ENCODE peak calls at places on chromosomes 3 and 15, in nine cellular contexts. F is tibial nerve, W is thyroid gland, A is AG04450, M is body of pancreas, T is breast epithelium, I is GM12878, D is GM23338, U is RWPE2. P is an unnamed sample.

GRCh38 chr3:160707187-160707789 is 30.3 kb downstream of the ARL14 start:
- DNase-seq in W (peak), A (no peak), T (no peak), U (no peak), I (peak), D (peak), F (no peak), M (peak), P (peak)

GRCh38 chr3:168094580-168094876 is 1.2 kb downstream of the GOLIM4 start:
- DNase-seq in T (no peak), D (no peak), M (no peak), F (no peak), I (no peak), U (no peak), A (no peak), W (no peak), P (no peak)

GRCh38 chr3:104906001-104906639 is 460.6 kb upstream of the ALCAM start:
- DNase-seq in W (no peak), D (no peak), M (no peak), T (no peak), A (no peak), F (no peak), I (no peak), U (no peak), P (no peak)

GRCh38 chr3:122299872-122300460 is 25.1 kb upstream of the CSTA start:
- DNase-seq in I (no peak), A (no peak), U (no peak), T (no peak), F (no peak), D (peak), M (peak), W (no peak), P (peak)

GRCh38 chr3:27575509-27575908 is 91.3 kb upstream of the SLC4A7 start:
- DNase-seq in M (no peak), I (no peak), W (no peak), U (no peak), F (no peak), D (no peak), A (no peak), T (no peak), P (no peak)

GRCh38 chr15:55230051-55230670 is 33.4 kb upstream of the RSL24D1 start:
- DNase-seq in W (peak), T (no peak), U (no peak), A (no peak), M (no peak), D (no peak), I (no peak), F (no peak), P (peak)

GRCh38 chr15:45186771-45187577 is 792 bp downstream of the SHF start:
- DNase-seq in U (no peak), M (no peak), T (no peak), A (no peak), F (no peak), W (no peak), I (no peak), D (peak), P (no peak)

GRCh38 chr3:124812291-124813265 is 74.6 kb downstream of the ITGB5 start:
- DNase-seq in D (no peak), A (peak), F (peak), U (no peak), T (no peak), M (peak), I (no peak), W (peak), P (peak)

GRCh38 chr3:12522721-12523120 is 22.6 kb downstream of the MKRN2OS start:
- DNase-seq in M (peak), D (no peak), I (no peak), A (no peak), T (no peak), U (no peak), W (peak), F (no peak), P (peak)

GRCh38 chr15:52163321-52164190 is 27.6 kb downstream of the GNB5 start:
- DNase-seq in U (peak), T (no peak), M (no peak), D (peak), W (no peak), A (no peak), I (no peak), F (no peak), P (no peak)

GRCh38 chr3:16248556-16248955 is 16.2 kb downstream of the DPH3 start:
- DNase-seq in U (no peak), W (no peak), I (no peak), M (no peak), A (no peak), T (no peak), D (no peak), F (no peak), P (no peak)

GRCh38 chr15:54089776-54090175 is 111.5 kb downstream of the UNC13C start:
- DNase-seq in A (no peak), W (no peak), F (no peak), U (no peak), D (no peak), M (no peak), T (no peak), I (no peak), P (no peak)

GRCh38 chr3:154178172-154178571 is 57.0 kb downstream of the ARHGEF26 start:
- DNase-seq in M (no peak), F (no peak), I (no peak), D (no peak), W (no peak), U (no peak), T (no peak), A (no peak), P (peak)

GRCh38 chr3:177679568-177680441 is 482.5 kb upstream of the TBL1XR1 start:
- DNase-seq in W (no peak), U (no peak), A (no peak), T (no peak), I (no peak), M (no peak), D (no peak), F (no peak), P (peak)

GRCh38 chr15:40766906-40767837 is 2.6 kb upstream of the C15orf62 start:
- DNase-seq in M (no peak), I (no peak), U (peak), D (peak), T (no peak), A (no peak), F (no peak), W (no peak), P (peak)

GRCh38 chr3:50264389-50264963 is 4.5 kb upstream of the SEMA3B start:
- DNase-seq in F (peak), W (peak), M (peak), A (peak), U (peak), T (no peak), D (no peak), I (no peak), P (peak)

GRCh38 chr3:25338158-25338725 is 89.8 kb upstream of the RARB start:
- DNase-seq in A (no peak), D (no peak), T (no peak), F (no peak), I (no peak), M (no peak), U (no peak), W (no peak), P (no peak)

GRCh38 chr3:24829632-24830229 is 335.1 kb upstream of the THRB start:
- DNase-seq in A (no peak), F (no peak), U (no peak), T (no peak), M (peak), D (peak), W (peak), I (no peak), P (no peak)

GRCh38 chr15:59256538-59256937 is 49.9 kb downstream of the LDHAL6B start:
- DNase-seq in M (no peak), A (no peak), D (no peak), F (no peak), U (no peak), T (no peak), W (no peak), I (no peak), P (no peak)

GRCh38 chr3:49745986-49746385 is 22.2 kb upstream of the GMPPB start:
- DNase-seq in D (no peak), W (no peak), F (no peak), M (no peak), U (no peak), I (no peak), A (peak), T (no peak), P (peak)

GRCh38 chr3:100103558-100104441 is 10.5 kb downstream of the FILIP1L start:
- DNase-seq in A (peak), I (peak), D (no peak), W (peak), T (no peak), F (no peak), U (no peak), M (peak), P (peak)

GRCh38 chr3:157493627-157494550 is 9.3 kb downstream of the VEPH1 start:
- DNase-seq in W (no peak), D (peak), U (no peak), T (no peak), M (no peak), I (no peak), A (no peak), F (no peak), P (peak)

GRCh38 chr15:41930221-41930866 is 36.5 kb upstream of the SPTBN5 start:
- DNase-seq in W (no peak), T (no peak), D (no peak), I (peak), F (no peak), M (no peak), U (no peak), A (peak), P (peak)

GRCh38 chr3:107523361-107524213 is 825 bp downstream of the BBX start:
- DNase-seq in T (peak), W (peak), F (peak), M (peak), U (peak), D (peak), I (no peak), A (no peak), P (peak)

GRCh38 chr3:192169332-192169915 is 557.9 kb downstream of the FGF12 start:
- DNase-seq in F (no peak), A (no peak), W (no peak), D (no peak), U (no peak), T (no peak), M (no peak), I (no peak), P (peak)

GRCh38 chr15:49823987-49824538 is 203.2 kb downstream of the DTWD1 start:
- DNase-seq in I (no peak), W (no peak), U (no peak), T (no peak), M (no peak), F (no peak), D (no peak), A (no peak), P (no peak)

GRCh38 chr15:52011711-52012144 is 7.3 kb upstream of the MAPK6 start:
- DNase-seq in A (no peak), W (no peak), T (no peak), U (no peak), M (no peak), D (no peak), I (no peak), F (no peak), P (peak)

GRCh38 chr3:196225086-196225485 is 8.8 kb downstream of the SLC51A start:
- DNase-seq in M (no peak), D (no peak), I (no peak), T (no peak), U (no peak), F (no peak), W (no peak), A (no peak), P (no peak)

GRCh38 chr3:3799173-3800075 is at the start of gene LRRN1:
- DNase-seq in M (peak), U (no peak), F (no peak), W (peak), T (peak), I (no peak), D (peak), A (no peak), P (no peak)

GRCh38 chr3:114417265-114417664 is 123.4 kb downstream of the TIGIT start:
- DNase-seq in M (no peak), I (no peak), T (no peak), U (no peak), W (no peak), A (no peak), F (no peak), D (no peak), P (no peak)

GRCh38 chr3:42492508-42493080 is 9.8 kb upstream of the VIPR1 start:
- DNase-seq in W (no peak), M (no peak), F (no peak), D (no peak), A (no peak), U (peak), I (no peak), T (peak), P (no peak)

GRCh38 chr3:43584043-43584826 is 37.6 kb downstream of the ANO10 start:
- DNase-seq in T (no peak), W (no peak), F (no peak), M (no peak), U (no peak), D (no peak), A (peak), I (no peak), P (peak)

GRCh38 chr15:99432271-99433025 is 133.3 kb upstream of the MEF2A start:
- DNase-seq in F (no peak), M (no peak), I (no peak), A (no peak), W (no peak), T (peak), U (peak), D (no peak), P (no peak)

GRCh38 chr3:98733055-98733777 is 29.9 kb upstream of the ST3GAL6 start:
- DNase-seq in F (no peak), W (peak), T (no peak), I (no peak), A (no peak), D (no peak), U (no peak), M (peak), P (peak)
- H3K4me3 ChIP-seq in F (peak), W (peak), T (peak), I (peak), A (peak), D (peak), U (peak), M (peak), P (peak)

DNA sequence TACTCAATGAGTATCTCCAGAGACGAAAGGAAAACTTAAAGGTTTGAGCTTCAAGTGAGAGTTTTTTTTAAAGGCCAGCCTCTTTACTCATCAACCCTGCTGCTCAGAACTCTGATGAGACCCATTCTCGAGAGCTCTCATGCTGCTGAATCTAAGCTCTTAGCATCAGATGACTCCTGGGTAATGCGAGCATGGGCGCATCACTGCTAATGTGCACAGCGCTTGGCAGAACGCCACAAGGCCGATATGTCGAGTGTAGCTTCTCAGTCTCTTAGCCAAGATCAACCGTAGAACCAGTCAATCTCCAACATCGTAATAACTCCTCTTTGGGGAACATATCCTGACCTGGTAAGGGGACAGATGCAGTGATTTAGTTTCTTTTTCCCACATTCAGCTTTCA is 195.2 kb upstream of the C2CD4B start:
- DNase-seq in U (no peak), T (no peak), A (no peak), W (peak), D (no peak), I (no peak), F (no peak), M (peak), P (no peak)
- TF ChIP-seq CTCF in U (no peak), T (no peak), A (no peak), W (no peak), D (no peak), I (no peak), F (no peak), M (no peak), P (no peak)

GRCh38 chr3:141294848-141295247 is 63.2 kb downstream of the PXYLP1 start:
- DNase-seq in I (no peak), A (no peak), W (no peak), M (no peak), D (no peak), U (no peak), F (no peak), T (no peak), P (peak)
- H3K4me3 ChIP-seq in I (peak), A (peak), W (no peak), M (no peak), D (no peak), U (peak), F (peak), T (peak), P (no peak)

DNA sequence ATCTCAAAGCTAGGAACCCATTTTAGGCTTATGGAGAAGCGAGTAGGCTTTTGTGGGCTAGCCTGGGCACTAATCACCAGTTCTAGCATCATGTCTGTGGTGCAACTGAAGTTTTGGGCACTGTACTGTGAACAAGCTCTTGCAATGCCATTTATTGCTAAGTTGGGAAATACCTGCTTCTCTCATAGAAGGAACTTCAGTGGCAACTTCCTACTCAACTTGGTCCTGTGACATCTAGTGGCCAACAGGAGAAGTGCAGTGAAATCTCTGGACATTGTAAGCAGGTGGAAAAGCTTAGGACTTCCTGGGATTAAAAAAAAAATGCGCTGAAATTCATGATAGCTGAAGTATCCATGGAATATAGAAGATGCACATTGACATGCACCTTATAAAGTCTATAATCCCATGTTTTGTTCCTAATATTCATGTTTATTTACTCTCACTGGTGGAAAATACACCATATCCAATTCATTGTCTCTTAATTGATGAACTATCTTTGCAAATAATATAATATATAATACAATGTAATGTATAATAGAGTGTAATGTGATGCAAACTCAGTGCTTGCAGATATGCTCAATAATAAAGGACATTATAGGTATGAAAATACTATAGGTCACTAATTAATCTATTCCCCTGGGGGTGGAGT is 6.5 kb upstream of the ALDH1A3 start:
- DNase-seq in W (peak), U (peak), F (peak), D (peak), A (peak), T (no peak), I (peak), M (peak), P (peak)
- TF ChIP-seq CTCF in W (peak), U (peak), F (peak), D (peak), A (peak), T (peak), I (peak), M (peak), P (peak)

GRCh38 chr15:72939855-72940631 is 112.2 kb upstream of the NEO1 start:
- DNase-seq in F (no peak), U (no peak), W (no peak), M (no peak), T (no peak), A (no peak), I (no peak), D (no peak), P (no peak)
- H3K4me3 ChIP-seq in F (no peak), U (no peak), W (no peak), M (no peak), T (no peak), A (no peak), I (no peak), D (no peak), P (no peak)

GRCh38 chr3:5071061-5071460 is 51.0 kb upstream of the ARL8B start:
- DNase-seq in W (no peak), T (no peak), I (no peak), U (no peak), A (no peak), D (no peak), M (no peak), F (no peak), P (peak)
- TF ChIP-seq CTCF in W (no peak), T (no peak), I (no peak), U (no peak), A (no peak), D (no peak), M (no peak), F (no peak), P (no peak)

GRCh38 chr15:60971719-60972118 is 257.4 kb downstream of the RORA start:
- DNase-seq in W (no peak), A (no peak), I (no peak), U (no peak), M (no peak), T (no peak), F (no peak), D (no peak), P (no peak)
- H3K4me3 ChIP-seq in W (no peak), A (no peak), I (no peak), U (no peak), M (no peak), T (no peak), F (no peak), D (no peak), P (no peak)

DNA sequence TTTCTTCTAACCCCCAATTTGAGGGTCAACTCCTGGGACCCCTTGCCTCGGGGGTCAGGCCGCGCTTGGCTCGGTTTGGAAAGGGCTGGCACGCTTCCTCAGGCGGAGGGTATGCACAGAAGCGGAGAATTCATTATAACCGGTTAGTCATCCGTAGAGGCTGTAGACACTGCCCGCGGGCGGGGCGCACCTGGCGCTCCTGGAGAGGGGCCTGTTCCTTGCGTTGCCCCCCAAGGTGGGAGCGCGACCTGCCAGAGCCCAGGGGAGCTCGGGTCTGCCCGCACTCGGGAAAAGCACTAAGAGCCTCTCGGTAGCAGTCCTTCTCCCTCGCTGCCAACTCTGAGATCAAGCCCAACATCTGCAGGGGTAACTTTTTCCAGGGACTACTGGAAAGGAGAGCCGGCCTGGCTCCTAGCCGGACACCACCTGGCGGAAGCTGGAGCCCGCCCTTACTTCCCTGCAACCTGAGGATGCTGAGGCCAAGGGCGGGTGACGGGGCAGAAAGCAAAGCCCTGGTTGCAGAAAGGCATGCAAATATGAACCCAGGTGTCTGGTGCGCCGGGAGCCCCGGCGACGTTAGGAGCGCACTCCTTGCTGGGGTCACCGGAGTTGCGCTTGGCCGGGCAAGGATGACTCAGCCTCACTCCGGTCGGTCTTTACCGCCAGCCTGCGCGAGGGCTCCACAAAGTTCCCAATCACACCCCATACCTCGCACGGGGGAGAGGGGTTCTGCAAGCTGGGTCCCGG is 1.5 kb upstream of the CACNA2D3 start:
- DNase-seq in T (no peak), A (no peak), U (no peak), F (no peak), I (no peak), W (peak), D (peak), M (peak), P (peak)
- TF ChIP-seq CTCF in T (no peak), A (no peak), U (no peak), F (no peak), I (no peak), W (no peak), D (no peak), M (no peak), P (no peak)

GRCh38 chr15:31344266-31344665 is 17.6 kb downstream of the KLF13 start:
- DNase-seq in D (no peak), A (no peak), I (no peak), W (peak), M (peak), F (no peak), T (no peak), U (no peak), P (no peak)

GRCh38 chr15:31347067-31347975 is 20.7 kb downstream of the KLF13 start:
- DNase-seq in I (no peak), F (no peak), T (no peak), A (no peak), D (no peak), W (no peak), U (no peak), M (no peak), P (no peak)

GRCh38 chr15:31344824-31345605 is 18.4 kb downstream of the KLF13 start:
- DNase-seq in F (no peak), T (no peak), A (no peak), M (peak), U (peak), I (no peak), D (no peak), W (peak), P (no peak)

GRCh38 chr15:31346367-31347066 is 19.9 kb downstream of the KLF13 start:
- DNase-seq in T (no peak), I (no peak), W (no peak), F (no peak), M (no peak), A (no peak), D (no peak), U (no peak), P (no peak)

GRCh38 chr15:31345606-31346366 is 19.2 kb downstream of the KLF13 start:
- DNase-seq in U (no peak), D (no peak), I (no peak), F (no peak), M (no peak), T (no peak), A (no peak), W (peak), P (no peak)
- H3K4me3 ChIP-seq in U (no peak), D (no peak), I (peak), F (peak), M (no peak), T (no peak), A (no peak), W (no peak), P (no peak)